ENCODE peak calls at places on chromosomes 5 and 9, in six cellular contexts. S is CD4-positive, alpha-beta T cell; Y is left ventricle myocardium inferior; G is GM12865; H is endodermal cell; K is CD8-positive, alpha-beta T cell. Q is an unnamed sample.

GRCh38 chr5:134151723-134152122 is 25.0 kb downstream of the SKP1 start:
- DNase-seq in S (no peak), Y (no peak), G (no peak), H (no peak), K (no peak), Q (no peak)

GRCh38 chr9:78821126-78821822 is 524.3 kb downstream of the PSAT1 start:
- DNase-seq in S (no peak), Y (no peak), G (peak), H (no peak), K (no peak), Q (no peak)

GRCh38 chr5:64612349-64612961 is 77.8 kb upstream of the SHISAL2B start:
- DNase-seq in S (no peak), Y (no peak), G (peak), H (peak), K (no peak), Q (no peak)

GRCh38 chr5:146825033-146825432 is 53.5 kb downstream of the PPP2R2B start:
- DNase-seq in S (no peak), Y (no peak), G (peak), H (peak), K (no peak), Q (no peak)

GRCh38 chr9:89178162-89179120 is at the start of gene SHC3:
- DNase-seq in S (no peak), Y (no peak), G (no peak), H (peak), K (no peak), Q (no peak)

GRCh38 chr9:96567203-96567700 is 52.4 kb downstream of the CDC14B start:
- DNase-seq in S (peak), Y (no peak), G (peak), H (no peak), K (peak), Q (no peak)

GRCh38 chr9:108640211-108640610 is 215.6 kb downstream of the ACTL7B start:
- DNase-seq in S (no peak), Y (no peak), G (no peak), H (no peak), K (no peak), Q (no peak)

GRCh38 chr9:121288557-121288873 is 20.6 kb downstream of the GSN start:
- DNase-seq in S (no peak), Y (no peak), G (no peak), H (no peak), K (no peak), Q (no peak)

GRCh38 chr9:5897851-5898250 is 7.2 kb downstream of the MLANA start:
- DNase-seq in S (no peak), Y (no peak), G (no peak), H (no peak), K (no peak), Q (no peak)

GRCh38 chr9:5900622-5901021 is 9.9 kb downstream of the MLANA start:
- DNase-seq in S (no peak), Y (no peak), G (no peak), H (no peak), K (no peak), Q (no peak)

GRCh38 chr9:5902377-5902776 is 11.7 kb downstream of the MLANA start:
- DNase-seq in S (no peak), Y (no peak), G (no peak), H (no peak), K (no peak), Q (no peak)

GRCh38 chr9:5896863-5897262 is 6.2 kb downstream of the MLANA start:
- DNase-seq in S (no peak), Y (no peak), G (no peak), H (no peak), K (no peak), Q (no peak)

GRCh38 chr9:5899292-5899691 is 8.6 kb downstream of the MLANA start:
- DNase-seq in S (no peak), Y (no peak), G (no peak), H (no peak), K (no peak), Q (no peak)
- TF ChIP-seq CTCF in S (peak), Y (no peak), G (no peak), H (peak), K (no peak), Q (no peak)

GRCh38 chr5:43007246-43007910 is 32.7 kb downstream of the ANXA2R start:
- DNase-seq in S (peak), Y (peak), G (peak), H (peak), K (peak), Q (peak)

GRCh38 chr5:43010956-43011355 is 29.2 kb downstream of the ANXA2R start:
- DNase-seq in S (no peak), Y (no peak), G (no peak), H (no peak), K (no peak), Q (no peak)

GRCh38 chr5:43006411-43007202 is 33.5 kb downstream of the ANXA2R start:
- DNase-seq in S (no peak), Y (no peak), G (no peak), H (no peak), K (no peak), Q (no peak)

GRCh38 chr5:43014522-43014921 is 25.6 kb downstream of the ANXA2R start:
- DNase-seq in S (no peak), Y (no peak), G (no peak), H (no peak), K (no peak), Q (no peak)

GRCh38 chr5:43008369-43009158 is 31.6 kb downstream of the ANXA2R start:
- DNase-seq in S (peak), Y (peak), G (peak), H (peak), K (peak), Q (peak)
- TF ChIP-seq CTCF in S (no peak), Y (peak), G (peak), H (peak), K (no peak), Q (no peak)

DNA sequence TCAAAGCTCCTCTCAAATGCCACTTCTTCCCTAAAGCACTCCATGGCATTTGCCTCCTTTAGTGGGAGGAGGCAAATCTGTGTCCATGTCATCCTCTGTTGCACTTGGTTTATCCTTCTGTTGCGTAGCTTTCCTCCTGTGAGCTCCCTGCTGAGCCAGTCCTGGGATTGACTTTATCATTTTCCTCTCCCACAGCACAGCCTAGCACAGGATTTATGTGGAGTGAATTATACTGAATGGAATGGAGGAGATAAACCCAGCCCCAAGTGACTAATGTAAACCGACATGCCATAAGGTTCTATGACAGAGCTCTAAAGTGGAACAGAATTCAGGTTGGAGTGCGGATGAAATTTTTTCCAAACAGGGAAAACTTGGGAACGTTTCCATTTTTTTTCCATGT is 26.4 kb upstream of the TOMM5 start:
- DNase-seq in S (no peak), Y (no peak), G (no peak), H (no peak), K (no peak), Q (no peak)
- TF ChIP-seq CTCF in S (no peak), Y (no peak), G (no peak), H (no peak), K (no peak), Q (no peak)

GRCh38 chr9:71128796-71129195 is 7.4 kb upstream of the TRPM3 start:
- DNase-seq in S (no peak), Y (no peak), G (no peak), H (no peak), K (no peak), Q (no peak)
- TF ChIP-seq CTCF in S (no peak), Y (no peak), G (no peak), H (no peak), K (no peak), Q (no peak)

DNA sequence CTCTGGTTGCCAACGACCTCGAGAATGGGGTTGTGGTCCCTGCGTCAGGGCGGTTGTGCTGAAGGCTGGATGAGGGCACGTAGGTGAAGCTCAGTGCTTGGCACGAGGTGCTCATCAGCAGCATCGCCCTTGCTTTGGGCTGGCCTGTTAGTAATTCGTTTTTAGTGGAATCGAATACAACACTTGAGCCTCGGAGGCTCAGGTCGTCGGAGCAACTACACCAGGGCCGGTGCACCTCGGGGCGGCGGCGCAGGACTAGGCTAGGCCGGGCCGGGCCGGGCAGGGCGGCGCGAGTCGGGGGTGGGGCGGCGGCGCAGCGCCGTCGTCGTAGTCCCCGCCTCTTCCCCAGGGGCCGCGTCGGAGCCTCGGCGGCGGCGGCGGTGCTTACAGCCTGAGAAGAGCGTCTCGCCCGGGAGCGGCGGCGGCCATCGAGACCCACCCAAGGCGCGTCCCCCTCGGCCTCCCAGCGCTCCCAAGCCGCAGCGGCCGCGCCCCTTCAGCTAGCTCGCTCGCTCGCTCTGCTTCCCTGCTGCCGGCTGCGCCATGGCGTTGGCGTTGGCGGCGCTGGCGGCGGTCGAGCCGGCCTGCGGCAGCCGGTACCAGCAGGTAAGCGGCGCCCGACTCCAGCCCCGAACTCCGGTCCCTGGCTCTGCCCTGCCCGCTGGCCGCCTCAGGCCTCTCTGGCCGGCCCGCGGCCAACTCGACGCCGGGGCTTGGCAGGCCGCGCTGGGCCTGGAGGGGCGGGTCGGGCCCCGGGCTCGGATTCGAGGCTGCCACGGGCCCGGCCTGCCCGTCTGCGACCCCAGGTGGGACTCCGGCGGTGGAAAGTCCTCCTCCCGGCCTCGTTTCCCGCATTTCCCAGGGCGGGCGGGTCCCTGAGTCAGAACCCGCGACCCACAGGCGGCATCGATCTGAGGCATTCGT is at the start of gene NDFIP1:
- DNase-seq in S (peak), Y (peak), G (peak), H (peak), K (peak), Q (peak)
- TF ChIP-seq CTCF in S (no peak), Y (no peak), G (no peak), H (peak), K (no peak), Q (no peak)

DNA sequence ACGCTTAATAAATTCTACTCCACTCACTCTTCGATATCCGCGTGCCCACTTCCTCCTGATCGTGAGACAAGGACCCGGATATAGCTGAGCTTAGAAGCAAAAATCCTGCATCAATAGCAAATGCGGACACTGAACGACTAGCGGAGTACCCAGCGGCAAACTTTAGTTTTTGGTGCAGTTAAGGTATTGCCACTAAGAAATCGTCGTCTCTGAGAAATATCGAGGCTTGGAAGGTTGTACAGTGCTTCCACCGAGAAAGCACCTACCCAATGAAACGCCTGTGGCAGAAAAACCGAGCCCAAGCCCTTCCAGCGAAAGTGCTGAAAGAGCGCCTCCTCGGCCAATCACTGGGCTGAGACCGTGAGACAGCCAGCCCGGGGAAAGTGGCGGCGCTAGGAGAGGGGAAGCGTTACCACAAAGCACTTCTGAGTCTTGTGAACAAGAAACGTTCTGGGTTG is 32.2 kb downstream of the ANXA2R start:
- DNase-seq in S (peak), Y (peak), G (peak), H (peak), K (peak), Q (peak)
- TF ChIP-seq CTCF in S (no peak), Y (no peak), G (no peak), H (no peak), K (no peak), Q (no peak)

GRCh38 chr5:163913548-163913947 is 408.1 kb downstream of the MAT2B start:
- DNase-seq in S (no peak), Y (no peak), G (peak), H (no peak), K (no peak), Q (no peak)
- TF ChIP-seq CTCF in S (no peak), Y (no peak), G (no peak), H (peak), K (no peak), Q (peak)